ENCODE peak calls at places on chromosomes 1 and 21, in five cellular contexts. Y is Peyer's patch, B is H1, E is Caco-2, S is heart right ventricle. T is an unnamed sample. For H3K4me1, the result is how much of the 10 kb centered on the place peaks cover.

GRCh38 chr1:11938722-11939526 is 4.4 kb downstream of the PLOD1 start:
- DNase-seq in Y (no peak), B (no peak), E (no peak), S (peak), T (no peak)

GRCh38 chr21:14739590-14739989 is 193.5 kb upstream of the SAMSN1 start:
- DNase-seq in Y (no peak), B (no peak), E (no peak), S (no peak), T (no peak)

GRCh38 chr1:172338295-172338735 is 82.2 kb upstream of the C1orf105 start:
- DNase-seq in Y (no peak), B (no peak), E (no peak), S (no peak), T (no peak)

GRCh38 chr1:63980706-63981407 is 207.0 kb downstream of the ROR1 start:
- DNase-seq in Y (no peak), B (no peak), E (no peak), S (no peak), T (no peak)

GRCh38 chr1:151946366-151946764 is 37.1 kb upstream of the THEM4 start:
- DNase-seq in Y (no peak), B (no peak), E (no peak), S (no peak), T (no peak)

GRCh38 chr1:187654635-187655034 is 825.9 kb downstream of the PLA2G4A start:
- DNase-seq in Y (no peak), B (no peak), E (no peak), S (no peak), T (no peak)

GRCh38 chr1:230306158-230306557 is 120.0 kb downstream of the PGBD5 start:
- DNase-seq in Y (peak), B (no peak), E (no peak), S (no peak), T (no peak)

GRCh38 chr1:196462101-196462500 is 146.1 kb downstream of the KCNT2 start:
- DNase-seq in Y (no peak), B (no peak), E (no peak), S (no peak), T (no peak)

GRCh38 chr1:208476825-208477170 is 232.6 kb upstream of the PLXNA2 start:
- DNase-seq in Y (no peak), B (no peak), E (no peak), S (no peak), T (no peak)

GRCh38 chr1:3197781-3198316 is 128.8 kb downstream of the PRDM16 start:
- DNase-seq in Y (no peak), B (no peak), E (peak), S (no peak), T (no peak)

GRCh38 chr1:16083486-16083885 is 10.0 kb upstream of the FAM131C start:
- DNase-seq in Y (no peak), B (no peak), E (no peak), S (no peak), T (no peak)

GRCh38 chr1:116373451-116374339 is 651 bp downstream of the ATP1A1 start:
- DNase-seq in Y (peak), B (peak), E (peak), S (peak), T (peak)

GRCh38 chr1:56330400-56331026 is 248.8 kb downstream of the PLPP3 start:
- DNase-seq in Y (no peak), B (no peak), E (no peak), S (no peak), T (no peak)

GRCh38 chr1:173175514-173176146 is 31.5 kb downstream of the TNFSF4 start:
- DNase-seq in Y (no peak), B (no peak), E (no peak), S (no peak), T (no peak)

GRCh38 chr1:97943354-97943753 is 22.5 kb upstream of the DPYD start:
- DNase-seq in Y (no peak), B (no peak), E (no peak), S (no peak), T (no peak)

GRCh38 chr1:41399148-41399795 is 38.0 kb downstream of the FOXO6 start:
- DNase-seq in Y (no peak), B (no peak), E (no peak), S (peak), T (no peak)
- H3K4me1 ChIP-seq in Y (under half), B (under half), E (under half), S (under half), T (under half)

GRCh38 chr1:183995322-183996035 is 42.0 kb downstream of the COLGALT2 start:
- DNase-seq in Y (no peak), B (no peak), E (peak), S (peak), T (no peak)
- TF ChIP-seq CTCF in Y (no peak), B (no peak), E (no peak), S (no peak), T (no peak)

GRCh38 chr1:1782399-1783221 is 4.3 kb upstream of the NADK start:
- DNase-seq in Y (peak), B (peak), E (peak), S (peak), T (peak)

GRCh38 chr1:1783320-1783719 is 5.0 kb upstream of the NADK start:
- DNase-seq in Y (no peak), B (peak), E (no peak), S (no peak), T (no peak)

GRCh38 chr1:1779691-1780597 is 1.7 kb upstream of the NADK start:
- DNase-seq in Y (peak), B (peak), E (peak), S (no peak), T (peak)

GRCh38 chr1:1780598-1781525 is 2.6 kb upstream of the NADK start:
- DNase-seq in Y (no peak), B (no peak), E (no peak), S (no peak), T (no peak)

GRCh38 chr1:1781526-1781903 is 3.2 kb upstream of the NADK start:
- DNase-seq in Y (no peak), B (no peak), E (no peak), S (no peak), T (no peak)
- H3K4me1 ChIP-seq in Y (half or more), B (under half), E (under half), S (half or more), T (half or more)

GRCh38 chr1:71357708-71358107 is 276.9 kb upstream of the ZRANB2 start:
- DNase-seq in Y (no peak), B (peak), E (no peak), S (peak), T (no peak)
- TF ChIP-seq CTCF in Y (no peak), B (peak), E (no peak), S (no peak), T (no peak)

DNA sequence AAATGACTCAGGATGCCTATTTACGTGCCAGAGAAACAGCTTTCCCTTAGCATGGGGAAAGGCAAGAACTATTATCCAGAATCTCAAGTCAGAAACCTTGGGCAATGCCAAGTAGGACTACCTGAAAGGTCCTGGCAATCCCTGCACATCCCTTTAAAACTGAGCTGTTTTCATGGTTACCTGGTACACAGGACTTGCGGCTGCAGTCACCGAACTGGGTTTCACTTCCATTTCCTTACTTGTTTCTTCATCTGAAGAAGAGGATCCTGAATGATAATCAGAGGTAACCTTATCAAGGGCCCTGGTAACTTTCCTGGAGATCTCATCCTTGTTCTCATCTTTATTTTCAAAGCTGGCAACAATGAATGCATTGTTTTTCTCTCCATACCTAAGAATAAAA is 14.3 kb downstream of the BTG3 start:
- DNase-seq in Y (no peak), B (no peak), E (no peak), S (no peak), T (no peak)
- H3K4me1 ChIP-seq in Y (under half), B (under half), E (under half), S (under half), T (under half)

DNA sequence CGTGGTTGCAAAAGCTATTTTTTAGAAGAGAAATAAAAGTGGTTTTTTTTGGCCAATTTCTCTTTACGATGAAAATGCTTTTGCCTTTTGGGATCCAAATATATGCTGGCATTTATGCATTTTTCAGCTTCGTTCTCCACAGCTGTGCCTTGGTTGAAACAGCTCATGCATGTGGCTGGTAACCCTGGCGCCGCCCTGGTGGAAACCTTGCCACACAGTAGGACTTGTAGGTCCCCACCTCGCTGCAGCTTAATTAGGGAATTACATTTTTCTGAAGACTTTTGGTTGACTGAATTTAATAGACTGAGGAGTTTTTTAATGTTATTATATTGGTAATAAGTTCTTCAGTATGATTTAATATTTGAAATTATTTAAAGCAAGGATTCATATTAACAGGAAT is 12.7 kb upstream of the PCP4 start:
- DNase-seq in Y (no peak), B (no peak), E (no peak), S (no peak), T (no peak)
- TF ChIP-seq CTCF in Y (no peak), B (peak), E (no peak), S (no peak), T (no peak)